ENCODE peak calls at places on chromosomes 1 and 21, in four cellular contexts. V, A, N and O are unnamed samples. For H3K36me3, the result is how much of the 10 kb centered on the place peaks cover.

GRCh38 chr1:145985502-145986439 is 10.6 kb downstream of the TXNIP start:
- ATAC-seq in V (peak), A (peak), N (peak), O (peak)

GRCh38 chr1:182404764-182405163 is 4.3 kb upstream of the TEDDM1 start:
- ATAC-seq in A (no peak), N (peak), V (no peak), O (no peak)

GRCh38 chr1:236759252-236759859 is 35.7 kb upstream of the MTR start:
- ATAC-seq in V (no peak), A (no peak), N (peak), O (no peak)

GRCh38 chr1:54359393-54360162 is 46.6 kb downstream of the SSBP3 start:
- ATAC-seq in A (no peak), N (no peak), V (peak), O (no peak)

GRCh38 chr21:31176080-31176551 is 137.8 kb upstream of the KRTAP19-8 start:
- ATAC-seq in V (no peak), N (no peak), A (no peak), O (no peak)

GRCh38 chr1:200778766-200779165 is 40.1 kb downstream of the CAMSAP2 start:
- ATAC-seq in N (no peak), V (peak), A (no peak), O (no peak)

GRCh38 chr1:198660341-198661056 is 21.7 kb downstream of the PTPRC start:
- ATAC-seq in A (no peak), V (no peak), N (no peak), O (no peak)

GRCh38 chr1:151583796-151584195 is 28.1 kb upstream of the SNX27 start:
- ATAC-seq in A (no peak), V (no peak), N (no peak), O (no peak)

GRCh38 chr1:11671544-11672286 is 7.7 kb downstream of the FBXO6 start:
- ATAC-seq in N (peak), A (no peak), V (no peak), O (no peak)

GRCh38 chr1:40782371-40782956 is 1.1 kb upstream of the KCNQ4 start:
- ATAC-seq in A (no peak), N (no peak), V (peak), O (peak)

GRCh38 chr21:15250384-15250783 is 185.6 kb upstream of the NRIP1 start:
- ATAC-seq in A (no peak), V (no peak), N (no peak), O (no peak)

GRCh38 chr1:245956225-245956624 is 550.9 kb downstream of the SMYD3 start:
- ATAC-seq in V (no peak), N (peak), A (no peak), O (no peak)

GRCh38 chr1:16605213-16605525 is 8.2 kb downstream of the NBPF1 start:
- ATAC-seq in V (no peak), A (no peak), N (no peak), O (no peak)

GRCh38 chr1:168116327-168116799 is 20.4 kb downstream of the GPR161 start:
- ATAC-seq in V (peak), N (peak), A (no peak), O (no peak)

GRCh38 chr21:18913914-18914313 is 510.3 kb upstream of the TMPRSS15 start:
- ATAC-seq in N (no peak), V (peak), A (no peak), O (no peak)

DNA sequence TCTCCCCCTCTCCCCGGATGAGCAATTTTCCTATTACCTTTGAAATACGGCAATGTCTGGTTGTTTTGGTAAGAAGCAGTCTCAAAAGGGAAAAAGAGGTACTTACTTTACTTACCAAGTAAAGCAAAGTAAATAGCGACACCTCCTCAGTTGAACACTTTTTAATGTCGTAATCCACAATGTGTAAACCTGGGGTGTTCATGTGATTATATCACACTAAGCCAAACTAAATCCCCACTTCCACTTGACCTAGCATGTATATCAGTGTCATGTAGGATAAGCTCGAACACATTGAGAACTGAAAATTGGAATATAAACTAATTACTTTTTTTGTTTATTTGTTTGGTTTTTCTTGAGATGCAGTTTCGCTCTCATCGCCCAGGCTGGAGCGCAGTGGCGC is 12.1 kb upstream of the VN1R5 start:
- ATAC-seq in V (no peak), A (no peak), N (peak), O (no peak)
- H3K36me3 ChIP-seq in V (under half), A (under half), N (under half), O (under half)

DNA sequence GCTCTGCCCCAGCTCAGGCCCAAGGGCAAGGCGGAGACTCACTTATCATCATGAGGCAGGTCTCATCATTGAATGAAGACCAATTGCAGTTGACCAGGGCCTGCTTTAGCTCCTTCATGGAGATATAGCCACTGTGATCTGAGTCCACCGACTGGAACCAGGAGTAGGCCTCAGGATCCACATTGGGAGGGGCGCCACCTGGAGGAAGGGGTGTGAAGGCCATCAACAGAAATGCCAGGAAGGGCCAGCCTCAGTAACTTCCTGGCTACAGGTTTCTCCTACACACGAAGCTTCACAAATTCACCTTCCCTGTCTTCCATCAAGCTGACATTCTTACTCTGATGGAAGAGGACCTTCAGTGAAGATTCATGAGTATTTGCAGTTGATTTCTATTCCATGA is 11.6 kb downstream of the PEF1 start:
- ATAC-seq in V (no peak), A (no peak), N (peak), O (no peak)
- H3K36me3 ChIP-seq in V (half or more), A (under half), N (half or more), O (half or more)

DNA sequence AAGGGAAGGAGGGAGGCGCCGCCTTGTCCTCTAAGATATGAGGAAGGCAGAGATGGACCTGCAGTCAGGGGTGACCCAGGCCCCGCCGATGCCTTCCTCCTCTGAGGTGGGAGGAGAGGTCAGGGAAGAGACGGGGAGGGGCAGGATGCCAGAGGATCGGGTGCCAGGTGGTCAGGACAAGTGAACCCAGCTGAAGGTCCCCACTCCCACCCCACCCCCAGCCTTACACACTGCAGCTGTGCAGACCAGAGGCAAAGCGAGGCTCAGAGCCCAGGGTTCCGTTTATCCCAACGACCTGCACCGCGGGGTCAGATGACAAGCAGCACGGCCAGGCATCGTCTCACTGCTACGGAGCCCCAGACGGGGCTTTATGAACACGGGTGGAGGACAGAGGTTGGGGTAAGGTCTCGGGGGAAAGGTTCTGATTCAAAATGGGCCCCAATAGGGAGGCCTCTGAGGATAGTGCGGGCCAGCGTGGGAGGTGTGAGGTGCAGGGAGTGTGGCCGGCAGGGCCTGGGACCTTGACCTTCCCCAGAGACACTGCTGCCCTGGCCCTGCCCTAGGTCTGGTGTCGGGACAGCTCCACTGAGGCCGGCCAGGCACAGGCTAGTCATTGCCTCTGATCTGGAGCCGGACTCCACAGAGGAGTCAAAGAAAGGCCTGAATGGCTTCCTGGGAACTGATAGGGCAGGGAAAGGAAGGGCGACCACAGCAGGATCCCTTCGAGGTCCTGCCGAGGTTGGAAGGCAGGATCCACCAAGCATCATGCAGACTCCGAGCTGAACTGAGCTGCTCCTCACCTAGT is 112.4 kb downstream of the WDR4 start:
- ATAC-seq in N (no peak), A (no peak), V (no peak), O (no peak)
- H3K36me3 ChIP-seq in N (under half), A (under half), V (under half), O (half or more)

GRCh38 chr21:46641656-46642055 is 6.2 kb downstream of the PRMT2 start:
- ATAC-seq in N (no peak), V (peak), A (no peak), O (no peak)
- H3K36me3 ChIP-seq in N (half or more), V (half or more), A (under half), O (half or more)

DNA sequence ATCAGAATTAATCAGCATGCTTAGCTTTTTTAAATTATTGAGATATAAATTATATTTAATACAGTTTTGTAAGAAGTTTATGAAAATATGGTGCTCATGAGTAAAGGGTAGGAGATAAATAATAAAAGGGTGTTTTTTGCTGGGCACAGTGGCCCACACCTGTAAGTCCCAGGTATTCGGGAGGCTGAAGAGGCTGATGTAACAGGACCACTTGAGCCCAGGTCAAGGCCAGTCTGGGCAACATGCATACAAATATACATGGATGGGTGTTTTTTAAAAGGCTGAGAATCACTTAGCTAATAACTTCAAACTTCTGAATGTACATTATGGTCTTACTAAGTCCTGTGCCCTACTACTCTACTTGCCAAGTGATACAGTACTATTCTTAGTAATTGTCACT is 73.2 kb downstream of the TRIM33 start:
- ATAC-seq in N (no peak), A (no peak), V (no peak), O (no peak)
- H3K36me3 ChIP-seq in N (under half), A (under half), V (under half), O (under half)

GRCh38 chr1:33326690-33327300 is 5.9 kb upstream of the A3GALT2 start:
- ATAC-seq in A (no peak), N (no peak), V (no peak), O (no peak)
- H3K36me3 ChIP-seq in A (under half), N (half or more), V (half or more), O (under half)

GRCh38 chr1:203842559-203842876 is 18.9 kb upstream of the SNRPE start:
- ATAC-seq in A (no peak), V (no peak), N (no peak), O (no peak)
- H3K36me3 ChIP-seq in A (under half), V (half or more), N (half or more), O (half or more)

GRCh38 chr1:42951588-42951987 is 7.1 kb downstream of the SLC2A1 start:
- ATAC-seq in A (no peak), V (no peak), N (no peak), O (no peak)
- H3K36me3 ChIP-seq in A (under half), V (under half), N (half or more), O (under half)

DNA sequence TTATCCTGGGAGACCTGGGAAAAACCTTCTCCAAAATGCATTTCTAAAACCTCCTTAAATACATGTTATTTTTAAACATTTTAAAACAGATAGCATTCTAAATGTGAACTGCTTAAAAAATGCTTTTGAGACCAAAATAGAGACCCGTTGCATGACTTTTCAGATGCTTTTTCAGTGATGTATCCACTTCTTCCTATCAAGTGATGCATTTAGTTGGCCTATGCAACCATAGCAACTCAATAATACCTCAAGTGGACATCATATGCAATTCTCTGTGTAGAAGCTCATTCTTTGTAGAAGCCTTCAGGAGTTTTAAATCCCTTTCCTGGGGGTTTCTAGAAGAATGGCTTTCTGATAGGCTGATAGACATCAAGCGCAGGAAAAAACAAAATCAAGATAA is 94.5 kb upstream of the RAVER2 start:
- ATAC-seq in A (no peak), N (no peak), V (no peak), O (no peak)
- H3K36me3 ChIP-seq in A (under half), N (under half), V (under half), O (under half)